ENCODE peak calls at places on chromosomes 7 and 10, in six cellular contexts. D is HEK293T; U is cardiac muscle cell; H is AG08395; S is activated CD8-positive, alpha-beta memory T cell treated with anti-CD3 and anti-CD28 coated beads for 48 hours; Q is pons. V is an unnamed sample.
A peak's percentile ranks its signal among the peaks of the same experiment; 100 is the strongest.

GRCh38 chr7:151114151-151115090 is 28.1 kb downstream of the AGAP3 start:
- DNase-seq in D (peak; percentile 66), U (peak; percentile 63), S (no peak), Q (no peak), H (no peak), V (no peak)

GRCh38 chr7:26567263-26567662 is 275.6 kb downstream of the SNX10 start:
- DNase-seq in U (no peak), S (no peak), H (no peak), Q (no peak), D (no peak), V (no peak)

GRCh38 chr7:44775383-44776107 is 20.9 kb upstream of the PPIA start:
- DNase-seq in D (no peak), H (no peak), S (no peak), Q (no peak), U (no peak), V (no peak)

GRCh38 chr7:109967401-109967800 is 1123.5 kb upstream of the LRRN3 start:
- DNase-seq in S (no peak), U (no peak), D (no peak), Q (no peak), H (no peak), V (no peak)

GRCh38 chr7:2972531-2973161 is 71.0 kb downstream of the CARD11 start:
- DNase-seq in U (no peak), S (no peak), Q (no peak), D (no peak), H (no peak), V (no peak)

GRCh38 chr7:77309714-77310220 is 106.4 kb downstream of the GSAP start:
- DNase-seq in U (no peak), Q (no peak), D (no peak), S (no peak), H (no peak), V (no peak)

GRCh38 chr10:15180736-15181135 is 12.2 kb upstream of the NMT2 start:
- DNase-seq in U (no peak), H (no peak), Q (no peak), D (no peak), S (no peak), V (no peak)

GRCh38 chr7:26843696-26844095 is 20.7 kb downstream of the SKAP2 start:
- DNase-seq in U (no peak), D (peak; percentile 17), H (no peak), S (no peak), Q (no peak), V (no peak)

GRCh38 chr10:46284286-46285229 is 2.2 kb upstream of the ANTXRL start:
- DNase-seq in Q (peak; percentile 78), H (peak; percentile 85), D (peak; percentile 83), U (peak; percentile 91), S (peak; percentile 68), V (peak; percentile 58)

GRCh38 chr10:91643700-91644099 is 10.8 kb upstream of the PPP1R3C start:
- DNase-seq in H (no peak), Q (no peak), U (no peak), S (no peak), D (no peak), V (no peak)

GRCh38 chr7:88224596-88225275 is 4.9 kb upstream of the SRI start:
- DNase-seq in D (no peak), Q (no peak), S (no peak), U (no peak), H (peak; percentile 40), V (no peak)

GRCh38 chr7:70098905-70099672 is 500.8 kb downstream of the AUTS2 start:
- DNase-seq in Q (no peak), H (peak; percentile 28), S (no peak), U (no peak), D (no peak), V (no peak)

GRCh38 chr7:117385340-117386124 is 41.8 kb downstream of the ASZ1 start:
- DNase-seq in U (peak; percentile 30), S (no peak), Q (peak; percentile 64), H (peak; percentile 26), D (no peak), V (no peak)

GRCh38 chr7:157404845-157405481 is 68.2 kb downstream of the DNAJB6 start:
- DNase-seq in Q (no peak), U (no peak), S (no peak), D (no peak), H (peak; percentile 88), V (no peak)

GRCh38 chr10:111117528-111118277 is 40.9 kb downstream of the ADRA2A start:
- DNase-seq in D (no peak), H (no peak), U (no peak), Q (no peak), S (no peak), V (no peak)

GRCh38 chr7:98323597-98324322 is 42.3 kb downstream of the BRI3 start:
- DNase-seq in H (no peak), U (no peak), S (no peak), Q (no peak), D (no peak), V (no peak)

GRCh38 chr7:110775046-110775445 is 315.9 kb upstream of the LRRN3 start:
- DNase-seq in D (no peak), Q (no peak), H (no peak), U (no peak), S (no peak), V (no peak)

GRCh38 chr10:62856021-62856420 is 39.9 kb upstream of the EGR2 start:
- DNase-seq in D (no peak), S (no peak), Q (no peak), H (no peak), U (no peak), V (no peak)

GRCh38 chr7:158257516-158258410 is 329.9 kb downstream of the PTPRN2 start:
- DNase-seq in H (no peak), Q (no peak), D (no peak), S (no peak), U (no peak), V (no peak)

GRCh38 chr7:149547126-149547525 is 49.5 kb upstream of the ZNF746 start:
- DNase-seq in D (no peak), S (no peak), Q (no peak), H (no peak), U (no peak), V (no peak)

GRCh38 chr7:36606442-36607205 is 117.7 kb downstream of the AOAH start:
- DNase-seq in S (no peak), H (no peak), U (no peak), D (no peak), Q (no peak), V (no peak)

GRCh38 chr10:57898231-57898630 is 369.5 kb downstream of the IPMK start:
- DNase-seq in D (no peak), S (no peak), H (no peak), U (no peak), Q (no peak), V (no peak)

GRCh38 chr10:130808686-130809085 is 502.8 kb downstream of the TCERG1L start:
- DNase-seq in H (no peak), D (no peak), U (no peak), S (no peak), Q (no peak), V (no peak)

GRCh38 chr7:130486114-130486962 is 5.5 kb upstream of the MEST start:
- DNase-seq in S (peak; percentile 32), Q (peak; percentile 35), U (peak; percentile 85), D (no peak), H (no peak), V (peak; percentile 22)

GRCh38 chr10:120503695-120504094 is 46.7 kb downstream of the PLPP4 start:
- DNase-seq in D (no peak), Q (no peak), S (no peak), U (no peak), H (no peak), V (no peak)

GRCh38 chr7:102296179-102296438 is 9.4 kb downstream of the SH2B2 start:
- DNase-seq in D (no peak), U (no peak), S (no peak), Q (no peak), H (no peak), V (no peak)

GRCh38 chr10:17805921-17806577 is 3.1 kb upstream of the MRC1 start:
- DNase-seq in Q (no peak), D (no peak), S (no peak), H (no peak), U (peak; percentile 16), V (no peak)

GRCh38 chr10:73809061-73809818 is 2.2 kb downstream of the NDST2 start:
- DNase-seq in Q (no peak), U (no peak), D (no peak), H (no peak), S (no peak), V (no peak)

GRCh38 chr10:38025283-38025682 is 14.8 kb downstream of the ZNF33A start:
- DNase-seq in U (no peak), S (no peak), D (no peak), H (no peak), Q (no peak), V (no peak)

GRCh38 chr10:116771101-116771705 is 28.8 kb upstream of the HSPA12A start:
- DNase-seq in Q (no peak), U (no peak), S (no peak), D (no peak), H (peak; percentile 93), V (no peak)

GRCh38 chr7:128322040-128322643 is 21.6 kb downstream of the RBM28 start:
- DNase-seq in U (peak; percentile 25), Q (peak; percentile 62), H (peak; percentile 57), S (no peak), D (no peak), V (no peak)

GRCh38 chr7:70317356-70317755 is 719.1 kb downstream of the AUTS2 start:
- DNase-seq in Q (peak; percentile 14), H (peak; percentile 15), U (no peak), S (no peak), D (no peak), V (no peak)

V was measured in activated gamma-delta T cell.